ENCODE peak calls at places on chromosomes 16 and 17, in nine cellular contexts. Z is endothelial cell; P is astrocyte of the hippocampus; G is C1 segment of cervical spinal cord; Y is stimulated activated CD4-positive, alpha-beta T cell treated with anti-CD3 and anti-CD28 coated beads, Interleukin-2, amount 100 ng/mL, for 24 hours; E is lower leg skin; U is GM10248; M is activated naive CD8-positive, alpha-beta T cell treated with anti-CD3 and anti-CD28 coated beads, Interleukin-2, amount 50 U/mL, for 16 hours; A is GM13977. J is an unnamed sample.

GRCh38 chr16:86530251-86531192 is 20.2 kb downstream of the FOXF1 start:
- DNase-seq in Z (no peak), P (no peak), G (no peak), Y (no peak), E (no peak), U (no peak), M (no peak), A (no peak), J (no peak)

GRCh38 chr16:15799851-15800495 is 56.9 kb downstream of the MYH11 start:
- DNase-seq in Z (no peak), P (no peak), G (no peak), Y (no peak), E (no peak), U (no peak), M (no peak), A (no peak), J (no peak)

GRCh38 chr16:53404959-53405358 is 29.3 kb upstream of the RBL2 start:
- DNase-seq in Z (no peak), P (no peak), G (no peak), Y (no peak), E (no peak), U (no peak), M (no peak), A (no peak), J (no peak)

GRCh38 chr17:62626719-62627218 is 701 bp upstream of the MRC2 start:
- DNase-seq in Z (peak; percentile 62), P (peak; percentile 88), G (no peak), Y (peak; percentile 25), E (peak; percentile 51), U (peak; percentile 34), M (no peak), A (no peak), J (peak; percentile 67)

GRCh38 chr17:81920612-81921530 is 2.9 kb upstream of the SIRT7 start:
- DNase-seq in Z (no peak), P (no peak), G (no peak), Y (no peak), E (no peak), U (no peak), M (no peak), A (no peak), J (no peak)

GRCh38 chr16:11361751-11362742 is 16.8 kb downstream of the RMI2 start:
- DNase-seq in Z (peak; percentile 24), P (no peak), G (no peak), Y (peak; percentile 43), E (peak; percentile 14), U (peak; percentile 43), M (no peak), A (peak; percentile 43), J (no peak)

GRCh38 chr16:26648851-26649250 is 417.9 kb upstream of the C16orf82 start:
- DNase-seq in Z (no peak), P (no peak), G (no peak), Y (no peak), E (no peak), U (no peak), M (no peak), A (no peak), J (no peak)

GRCh38 chr17:76700627-76701470 is 9.9 kb downstream of the MXRA7 start:
- DNase-seq in Z (no peak), P (peak; percentile 80), G (no peak), Y (no peak), E (no peak), U (no peak), M (no peak), A (no peak), J (no peak)

GRCh38 chr17:30021708-30022317 is 80.4 kb downstream of the EFCAB5 start:
- DNase-seq in Z (peak; percentile 30), P (peak; percentile 57), G (no peak), Y (peak; percentile 12), E (peak; percentile 23), U (peak; percentile 45), M (no peak), A (peak; percentile 55), J (peak; percentile 23)